ENCODE peak calls at places on chromosomes 11 and 22, in four cellular contexts. B is mesendoderm; N is activated CD8-positive, alpha-beta memory T cell treated with anti-CD3 and anti-CD28 coated beads for 24 hours; I is M059J. D is an unnamed sample.
A peak's percentile ranks its signal among the peaks of the same experiment; 100 is the strongest.

GRCh38 chr11:102158151-102158734 is 48.0 kb downstream of the YAP1 start:
- DNase-seq in N (no peak), B (no peak), I (peak; percentile 53), D (no peak)

GRCh38 chr11:74086242-74086884 is 77.5 kb upstream of the UCP3 start:
- DNase-seq in I (peak; percentile 25), B (no peak), N (no peak), D (no peak)

GRCh38 chr11:109734602-109735001 is 312.6 kb downstream of the C11orf87 start:
- DNase-seq in N (no peak), B (no peak), I (peak; percentile 24), D (no peak)

GRCh38 chr22:45996241-45997076 is 19.5 kb upstream of the WNT7B start:
- DNase-seq in I (peak; percentile 78), N (no peak), B (no peak), D (peak; percentile 76)

GRCh38 chr11:113014262-113014661 is 53.0 kb downstream of the NCAM1 start:
- DNase-seq in I (no peak), B (no peak), N (no peak), D (no peak)

GRCh38 chr11:124793466-124794278 is 6.5 kb downstream of the MSANTD2 start:
- DNase-seq in N (no peak), I (peak; percentile 78), B (peak; percentile 77), D (peak; percentile 65)

GRCh38 chr11:9815486-9816136 is 151.7 kb downstream of the SWAP70 start:
- DNase-seq in N (no peak), I (peak; percentile 90), B (peak; percentile 44), D (peak; percentile 85)

GRCh38 chr11:65454311-65454695 is 31.7 kb downstream of the NEAT1 start:
- DNase-seq in N (no peak), B (no peak), I (no peak), D (no peak)

GRCh38 chr11:72085836-72086475 is 5.3 kb downstream of the LRRC51 start:
- DNase-seq in I (no peak), B (peak; percentile 70), N (no peak), D (no peak)

GRCh38 chr22:37703906-37704305 is 7.1 kb downstream of the TRIOBP start:
- DNase-seq in N (no peak), B (no peak), I (no peak), D (no peak)

D was measured in renal cortical epithelial cell.